ENCODE peak calls at places on chromosome 7, in ten cellular contexts. One of them, this sample, is unnamed.

GRCh38 chr7:118153551-118154177 is 30.3 kb upstream of the LSM8 start:
- DNase-seq in fibroblast of pulmonary artery: peak
- DNase-seq in endothelial cell: peak
- DNase-seq in RWPE1: peak
- DNase-seq in NB4: peak
- DNase-seq in psoas muscle: no peak
- DNase-seq in fibroblast of lung: peak
- DNase-seq in nephron progenitor cell: peak
- DNase-seq in astrocyte of the spinal cord: peak
- DNase-seq in testis: peak
- DNase-seq in this sample: peak

GRCh38 chr7:14199336-14199735 is 209.9 kb upstream of the ETV1 start:
- DNase-seq in RWPE1: no peak
- DNase-seq in endothelial cell: no peak
- DNase-seq in fibroblast of lung: no peak
- DNase-seq in nephron progenitor cell: no peak
- DNase-seq in NB4: no peak
- DNase-seq in fibroblast of pulmonary artery: no peak
- DNase-seq in astrocyte of the spinal cord: no peak
- DNase-seq in testis: no peak
- DNase-seq in psoas muscle: no peak
- DNase-seq in this sample: no peak

GRCh38 chr7:40965745-40966144 is 737.1 kb downstream of the INHBA start:
- DNase-seq in nephron progenitor cell: no peak
- DNase-seq in astrocyte of the spinal cord: no peak
- DNase-seq in fibroblast of lung: no peak
- DNase-seq in NB4: no peak
- DNase-seq in psoas muscle: no peak
- DNase-seq in RWPE1: no peak
- DNase-seq in endothelial cell: no peak
- DNase-seq in testis: no peak
- DNase-seq in fibroblast of pulmonary artery: no peak
- DNase-seq in this sample: no peak

GRCh38 chr7:36795451-36796021 is 71.2 kb upstream of the AOAH start:
- DNase-seq in fibroblast of pulmonary artery: peak
- DNase-seq in psoas muscle: no peak
- DNase-seq in endothelial cell: no peak
- DNase-seq in testis: no peak
- DNase-seq in RWPE1: peak
- DNase-seq in nephron progenitor cell: no peak
- DNase-seq in NB4: no peak
- DNase-seq in astrocyte of the spinal cord: no peak
- DNase-seq in fibroblast of lung: peak
- DNase-seq in this sample: peak

GRCh38 chr7:5997210-5997808 is 11.5 kb downstream of the PMS2 start:
- DNase-seq in fibroblast of pulmonary artery: peak
- DNase-seq in endothelial cell: peak
- DNase-seq in astrocyte of the spinal cord: peak
- DNase-seq in fibroblast of lung: peak
- DNase-seq in psoas muscle: no peak
- DNase-seq in nephron progenitor cell: peak
- DNase-seq in RWPE1: peak
- DNase-seq in testis: peak
- DNase-seq in NB4: peak
- DNase-seq in this sample: peak

GRCh38 chr7:25847331-25848070 is 304.5 kb upstream of the NFE2L3 start:
- DNase-seq in nephron progenitor cell: no peak
- DNase-seq in endothelial cell: no peak
- DNase-seq in astrocyte of the spinal cord: peak
- DNase-seq in NB4: no peak
- DNase-seq in testis: no peak
- DNase-seq in fibroblast of lung: peak
- DNase-seq in RWPE1: no peak
- DNase-seq in psoas muscle: no peak
- DNase-seq in fibroblast of pulmonary artery: peak
- DNase-seq in this sample: peak

GRCh38 chr7:28979791-28980190 is 21.7 kb upstream of the TRIL start:
- DNase-seq in NB4: no peak
- DNase-seq in astrocyte of the spinal cord: no peak
- DNase-seq in nephron progenitor cell: no peak
- DNase-seq in testis: no peak
- DNase-seq in RWPE1: no peak
- DNase-seq in fibroblast of pulmonary artery: no peak
- DNase-seq in psoas muscle: peak
- DNase-seq in fibroblast of lung: no peak
- DNase-seq in endothelial cell: no peak
- DNase-seq in this sample: no peak

GRCh38 chr7:27868117-27868516 is 128.2 kb downstream of the TAX1BP1 start:
- DNase-seq in fibroblast of pulmonary artery: peak
- DNase-seq in endothelial cell: no peak
- DNase-seq in NB4: peak
- DNase-seq in RWPE1: peak
- DNase-seq in nephron progenitor cell: no peak
- DNase-seq in fibroblast of lung: no peak
- DNase-seq in astrocyte of the spinal cord: no peak
- DNase-seq in psoas muscle: no peak
- DNase-seq in testis: no peak
- DNase-seq in this sample: peak

GRCh38 chr7:134562136-134562535 is 13.2 kb downstream of the AKR1B15 start:
- DNase-seq in psoas muscle: no peak
- DNase-seq in testis: peak
- DNase-seq in RWPE1: no peak
- DNase-seq in endothelial cell: no peak
- DNase-seq in fibroblast of pulmonary artery: peak
- DNase-seq in nephron progenitor cell: no peak
- DNase-seq in NB4: no peak
- DNase-seq in fibroblast of lung: peak
- DNase-seq in astrocyte of the spinal cord: peak
- DNase-seq in this sample: peak

GRCh38 chr7:3128857-3129256 is 85.2 kb upstream of the CARD11 start:
- DNase-seq in fibroblast of pulmonary artery: no peak
- DNase-seq in nephron progenitor cell: no peak
- DNase-seq in fibroblast of lung: no peak
- DNase-seq in NB4: no peak
- DNase-seq in endothelial cell: no peak
- DNase-seq in psoas muscle: no peak
- DNase-seq in testis: no peak
- DNase-seq in astrocyte of the spinal cord: no peak
- DNase-seq in RWPE1: no peak
- DNase-seq in this sample: no peak

GRCh38 chr7:134920026-134920758 is 66.1 kb upstream of the AGBL3 start:
- DNase-seq in astrocyte of the spinal cord: peak
- DNase-seq in RWPE1: peak
- DNase-seq in fibroblast of lung: peak
- DNase-seq in NB4: no peak
- DNase-seq in fibroblast of pulmonary artery: peak
- DNase-seq in psoas muscle: no peak
- DNase-seq in testis: no peak
- DNase-seq in nephron progenitor cell: no peak
- DNase-seq in endothelial cell: no peak
- DNase-seq in this sample: peak

GRCh38 chr7:132112111-132112510 is 464.2 kb downstream of the PLXNA4 start:
- DNase-seq in RWPE1: no peak
- DNase-seq in fibroblast of pulmonary artery: no peak
- DNase-seq in fibroblast of lung: no peak
- DNase-seq in psoas muscle: no peak
- DNase-seq in nephron progenitor cell: no peak
- DNase-seq in NB4: no peak
- DNase-seq in testis: no peak
- DNase-seq in endothelial cell: no peak
- DNase-seq in astrocyte of the spinal cord: no peak
- DNase-seq in this sample: no peak

GRCh38 chr7:155808551-155809331 is 3.5 kb downstream of the SHH start:
- DNase-seq in fibroblast of lung: no peak
- DNase-seq in endothelial cell: peak
- DNase-seq in RWPE1: no peak
- DNase-seq in NB4: peak
- DNase-seq in nephron progenitor cell: peak
- DNase-seq in psoas muscle: no peak
- DNase-seq in astrocyte of the spinal cord: no peak
- DNase-seq in testis: no peak
- DNase-seq in fibroblast of pulmonary artery: no peak
- DNase-seq in this sample: no peak

GRCh38 chr7:148447221-148447845 is 143.2 kb upstream of the C7orf33 start:
- DNase-seq in fibroblast of lung: no peak
- DNase-seq in nephron progenitor cell: no peak
- DNase-seq in astrocyte of the spinal cord: no peak
- DNase-seq in endothelial cell: no peak
- DNase-seq in NB4: no peak
- DNase-seq in fibroblast of pulmonary artery: no peak
- DNase-seq in psoas muscle: no peak
- DNase-seq in RWPE1: no peak
- DNase-seq in testis: no peak
- DNase-seq in this sample: no peak

GRCh38 chr7:135923700-135924261 is 53.4 kb downstream of the MTPN start:
- DNase-seq in NB4: peak
- DNase-seq in fibroblast of pulmonary artery: peak
- DNase-seq in psoas muscle: no peak
- DNase-seq in testis: no peak
- DNase-seq in astrocyte of the spinal cord: peak
- DNase-seq in nephron progenitor cell: no peak
- DNase-seq in RWPE1: peak
- DNase-seq in fibroblast of lung: peak
- DNase-seq in endothelial cell: no peak
- DNase-seq in this sample: peak

GRCh38 chr7:95986136-95986535 is 213.8 kb downstream of the DYNC1I1 start:
- DNase-seq in fibroblast of lung: peak
- DNase-seq in endothelial cell: no peak
- DNase-seq in NB4: no peak
- DNase-seq in testis: peak
- DNase-seq in RWPE1: no peak
- DNase-seq in nephron progenitor cell: no peak
- DNase-seq in psoas muscle: no peak
- DNase-seq in fibroblast of pulmonary artery: no peak
- DNase-seq in astrocyte of the spinal cord: no peak
- DNase-seq in this sample: no peak

GRCh38 chr7:18459439-18459838 is 36.1 kb upstream of the HDAC9 start:
- DNase-seq in testis: no peak
- DNase-seq in psoas muscle: no peak
- DNase-seq in RWPE1: no peak
- DNase-seq in astrocyte of the spinal cord: no peak
- DNase-seq in endothelial cell: no peak
- DNase-seq in fibroblast of pulmonary artery: no peak
- DNase-seq in fibroblast of lung: peak
- DNase-seq in nephron progenitor cell: no peak
- DNase-seq in NB4: no peak
- DNase-seq in this sample: no peak

GRCh38 chr7:150941983-150942590 is 36.0 kb downstream of the KCNH2 start:
- DNase-seq in fibroblast of lung: no peak
- DNase-seq in nephron progenitor cell: no peak
- DNase-seq in NB4: peak
- DNase-seq in testis: peak
- DNase-seq in endothelial cell: no peak
- DNase-seq in fibroblast of pulmonary artery: no peak
- DNase-seq in RWPE1: no peak
- DNase-seq in astrocyte of the spinal cord: no peak
- DNase-seq in psoas muscle: peak
- DNase-seq in this sample: no peak

GRCh38 chr7:158646766-158647474 is 57.7 kb downstream of the NCAPG2 start:
- DNase-seq in astrocyte of the spinal cord: no peak
- DNase-seq in fibroblast of pulmonary artery: peak
- DNase-seq in NB4: peak
- DNase-seq in fibroblast of lung: no peak
- DNase-seq in testis: peak
- DNase-seq in nephron progenitor cell: peak
- DNase-seq in RWPE1: no peak
- DNase-seq in endothelial cell: peak
- DNase-seq in psoas muscle: no peak
- DNase-seq in this sample: peak
- TF ChIP-seq CTCF in astrocyte of the spinal cord: peak
- TF ChIP-seq CTCF in fibroblast of pulmonary artery: peak
- TF ChIP-seq CTCF in NB4: peak
- TF ChIP-seq CTCF in fibroblast of lung: no peak
- TF ChIP-seq CTCF in testis: peak
- TF ChIP-seq CTCF in nephron progenitor cell: peak
- TF ChIP-seq CTCF in RWPE1: peak
- TF ChIP-seq CTCF in endothelial cell: peak
- TF ChIP-seq CTCF in psoas muscle: peak
- TF ChIP-seq CTCF in this sample: peak

GRCh38 chr7:139602143-139602722 is 78.7 kb downstream of the CLEC2L start:
- DNase-seq in endothelial cell: no peak
- DNase-seq in RWPE1: peak
- DNase-seq in psoas muscle: no peak
- DNase-seq in testis: no peak
- DNase-seq in nephron progenitor cell: no peak
- DNase-seq in fibroblast of pulmonary artery: peak
- DNase-seq in astrocyte of the spinal cord: peak
- DNase-seq in fibroblast of lung: peak
- DNase-seq in NB4: peak
- DNase-seq in this sample: peak
- TF ChIP-seq CTCF in endothelial cell: peak
- TF ChIP-seq CTCF in RWPE1: peak
- TF ChIP-seq CTCF in psoas muscle: peak
- TF ChIP-seq CTCF in testis: peak
- TF ChIP-seq CTCF in nephron progenitor cell: peak
- TF ChIP-seq CTCF in fibroblast of pulmonary artery: peak
- TF ChIP-seq CTCF in astrocyte of the spinal cord: peak
- TF ChIP-seq CTCF in fibroblast of lung: peak
- TF ChIP-seq CTCF in NB4: peak
- TF ChIP-seq CTCF in this sample: peak

DNA sequence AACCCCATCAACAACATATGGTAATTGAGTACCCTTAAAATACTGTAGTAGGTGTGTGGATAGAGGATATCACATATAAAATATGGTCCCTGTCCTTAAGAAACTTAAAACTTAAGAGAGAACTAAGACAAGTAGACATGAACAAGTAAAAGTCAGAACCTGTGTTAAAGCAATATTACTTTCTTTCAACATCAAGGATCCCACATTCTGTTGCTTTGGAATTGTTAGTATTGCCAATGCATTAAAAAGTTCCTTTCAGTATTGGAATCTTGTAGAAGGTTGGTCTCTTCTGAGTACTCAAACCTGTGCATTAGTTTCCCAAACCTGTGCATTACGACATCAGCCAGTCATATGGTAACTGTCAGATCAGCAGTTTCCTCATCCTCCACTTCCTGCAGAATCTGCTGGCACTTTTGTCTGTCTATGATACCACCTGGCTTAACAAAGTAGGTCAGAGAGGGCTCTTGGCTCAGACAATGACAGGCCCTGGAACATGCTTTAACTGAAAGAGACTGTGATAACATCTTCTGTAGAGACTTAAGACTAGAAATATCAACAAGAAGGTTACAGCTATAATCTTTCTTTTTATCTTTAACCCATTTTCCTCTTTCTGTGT is 56.5 kb downstream of the CCDC71L start:
- DNase-seq in testis: no peak
- DNase-seq in fibroblast of pulmonary artery: peak
- DNase-seq in endothelial cell: no peak
- DNase-seq in nephron progenitor cell: no peak
- DNase-seq in psoas muscle: no peak
- DNase-seq in astrocyte of the spinal cord: no peak
- DNase-seq in NB4: peak
- DNase-seq in RWPE1: no peak
- DNase-seq in fibroblast of lung: no peak
- DNase-seq in this sample: peak
- TF ChIP-seq CTCF in testis: no peak
- TF ChIP-seq CTCF in fibroblast of pulmonary artery: no peak
- TF ChIP-seq CTCF in endothelial cell: no peak
- TF ChIP-seq CTCF in nephron progenitor cell: no peak
- TF ChIP-seq CTCF in psoas muscle: no peak
- TF ChIP-seq CTCF in astrocyte of the spinal cord: no peak
- TF ChIP-seq CTCF in NB4: no peak
- TF ChIP-seq CTCF in RWPE1: no peak
- TF ChIP-seq CTCF in fibroblast of lung: no peak
- TF ChIP-seq CTCF in this sample: no peak

GRCh38 chr7:24708244-24708643 is 49.0 kb downstream of the GSDME start:
- DNase-seq in RWPE1: no peak
- DNase-seq in astrocyte of the spinal cord: peak
- DNase-seq in NB4: no peak
- DNase-seq in fibroblast of lung: peak
- DNase-seq in nephron progenitor cell: no peak
- DNase-seq in fibroblast of pulmonary artery: no peak
- DNase-seq in psoas muscle: no peak
- DNase-seq in endothelial cell: no peak
- DNase-seq in testis: no peak
- DNase-seq in this sample: no peak
- TF ChIP-seq CTCF in RWPE1: no peak
- TF ChIP-seq CTCF in astrocyte of the spinal cord: no peak
- TF ChIP-seq CTCF in NB4: no peak
- TF ChIP-seq CTCF in fibroblast of lung: no peak
- TF ChIP-seq CTCF in nephron progenitor cell: no peak
- TF ChIP-seq CTCF in fibroblast of pulmonary artery: no peak
- TF ChIP-seq CTCF in psoas muscle: no peak
- TF ChIP-seq CTCF in endothelial cell: no peak
- TF ChIP-seq CTCF in testis: no peak
- TF ChIP-seq CTCF in this sample: no peak